ENCODE peak calls at places on chromosomes 2 and 18, in four cellular contexts. G is GM12892, R is fibroblast of lung, K is RPMI7951. D is an unnamed sample.
A peak's percentile ranks its signal among the peaks of the same experiment; 100 is the strongest.

GRCh38 chr2:144477943-144478283 is 42.0 kb downstream of the ZEB2 start:
- DNase-seq in R (no peak), G (no peak), K (no peak), D (no peak)

GRCh38 chr18:3595282-3596273 is 145.6 kb downstream of the TGIF1 start:
- DNase-seq in K (peak; percentile 92), R (peak; percentile 97), G (no peak), D (peak; percentile 91)

GRCh38 chr2:220663065-220663464 is 909.0 kb downstream of the EPHA4 start:
- DNase-seq in R (no peak), K (no peak), G (no peak), D (no peak)

GRCh38 chr2:67776276-67776675 is 286.5 kb downstream of the C1D start:
- DNase-seq in R (no peak), G (no peak), K (peak; percentile 8), D (peak; percentile 21)

GRCh38 chr2:37795938-37796337 is 124.5 kb upstream of the CDC42EP3 start:
- DNase-seq in G (no peak), R (peak; percentile 66), K (peak; percentile 80), D (peak; percentile 96)

GRCh38 chr2:23366720-23367119 is 18.3 kb upstream of the KLHL29 start:
- DNase-seq in K (no peak), R (no peak), G (no peak), D (no peak)

GRCh38 chr2:15939556-15939853 is 845 bp upstream of the MYCN start:
- DNase-seq in K (no peak), R (no peak), G (peak; percentile 52), D (no peak)

GRCh38 chr18:54916507-54916906 is 42.8 kb downstream of the CCDC68 start:
- DNase-seq in R (no peak), G (no peak), K (no peak), D (no peak)

GRCh38 chr2:113283704-113284284 is 5.1 kb upstream of the PAX8 start:
- DNase-seq in G (no peak), R (peak; percentile 84), K (peak; percentile 99), D (peak; percentile 96)

GRCh38 chr2:60503923-60504514 is 49.4 kb downstream of the BCL11A start:
- DNase-seq in G (no peak), R (no peak), K (no peak), D (no peak)

GRCh38 chr2:152585830-152586484 is 131.3 kb downstream of the PRPF40A start:
- DNase-seq in K (peak; percentile 100), R (peak; percentile 97), G (no peak), D (peak; percentile 94)

GRCh38 chr2:64063924-64064331 is 44.7 kb upstream of the VPS54 start:
- DNase-seq in K (peak; percentile 45), G (no peak), R (peak; percentile 55), D (peak; percentile 49)

GRCh38 chr2:74532222-74532621 is 2.5 kb downstream of the HTRA2 start:
- DNase-seq in R (peak; percentile 76), K (peak; percentile 66), G (no peak), D (peak; percentile 46)

GRCh38 chr2:36371963-36372391 is 16.4 kb downstream of the CRIM1 start:
- DNase-seq in K (peak; percentile 94), R (peak; percentile 74), G (no peak), D (peak; percentile 95)

GRCh38 chr2:44880125-44880483 is 61.4 kb upstream of the SIX3 start:
- DNase-seq in R (no peak), G (no peak), K (no peak), D (no peak)